ENCODE peak calls at places on chromosomes 11 and 22, in nine cellular contexts. Y is tibial nerve, V is heart left ventricle, L is right lobe of liver, H is esophagus squamous epithelium, X is NB4, G is A549, Q is endothelial cell of umbilical vein, W is IMR-90. A is an unnamed sample.

GRCh38 chr11:36427079-36427478 is 83.0 kb downstream of the TRAF6 start:
- DNase-seq in Y (no peak), V (no peak), L (no peak), H (no peak), X (no peak), G (no peak), Q (no peak), W (no peak), A (no peak)

GRCh38 chr11:106770489-106771100 is 247.7 kb downstream of the GUCY1A2 start:
- DNase-seq in Y (no peak), V (no peak), L (no peak), H (no peak), X (peak; percentile 4), G (no peak), Q (no peak), W (no peak), A (no peak)

GRCh38 chr11:1138053-1138452 is 19.7 kb upstream of the MUC5AC start:
- DNase-seq in Y (no peak), V (no peak), L (no peak), H (no peak), X (no peak), G (no peak), Q (no peak), W (peak; percentile 82), A (no peak)

GRCh38 chr11:101584651-101585050 is 844 bp upstream of the TRPC6 start:
- DNase-seq in Y (no peak), V (no peak), L (no peak), H (no peak), X (no peak), G (no peak), Q (no peak), W (no peak), A (no peak)

GRCh38 chr11:279040-279965 is 1.1 kb downstream of the NLRP6 start:
- DNase-seq in Y (peak; percentile 8), V (peak; percentile 16), L (peak; percentile 60), H (no peak), X (no peak), G (no peak), Q (no peak), W (no peak), A (no peak)

GRCh38 chr11:96205460-96205809 is 137.6 kb downstream of the MAML2 start:
- DNase-seq in Y (no peak), V (no peak), L (no peak), H (no peak), X (no peak), G (no peak), Q (no peak), W (no peak), A (no peak)

GRCh38 chr11:117933930-117934329 is 4.7 kb upstream of the TMPRSS13 start:
- DNase-seq in Y (no peak), V (no peak), L (no peak), H (no peak), X (peak; percentile 50), G (no peak), Q (no peak), W (no peak), A (no peak)

GRCh38 chr22:19783531-19784395 is 23.2 kb downstream of the TBX1 start:
- DNase-seq in Y (no peak), V (no peak), L (no peak), H (no peak), X (no peak), G (no peak), Q (no peak), W (no peak), A (no peak)

GRCh38 chr11:11961399-11962028 is 46.9 kb downstream of the DKK3 start:
- DNase-seq in Y (no peak), V (no peak), L (no peak), H (no peak), X (no peak), G (no peak), Q (no peak), W (no peak), A (no peak)

GRCh38 chr11:126253265-126253664 is 15.4 kb downstream of the SRPRA start:
- DNase-seq in Y (no peak), V (no peak), L (no peak), H (no peak), X (no peak), G (no peak), Q (no peak), W (no peak), A (no peak)

GRCh38 chr11:46389450-46390330 is 1.9 kb downstream of the CHRM4 start:
- DNase-seq in Y (no peak), V (peak; percentile 58), L (peak; percentile 80), H (no peak), X (peak; percentile 85), G (peak; percentile 92), Q (peak; percentile 77), W (peak; percentile 46), A (peak; percentile 75)
- TF ChIP-seq POLR2A in Y (no peak), V (no peak), L (no peak), H (no peak), X (no peak), G (no peak), Q (no peak), W (no peak), A (no peak)

DNA sequence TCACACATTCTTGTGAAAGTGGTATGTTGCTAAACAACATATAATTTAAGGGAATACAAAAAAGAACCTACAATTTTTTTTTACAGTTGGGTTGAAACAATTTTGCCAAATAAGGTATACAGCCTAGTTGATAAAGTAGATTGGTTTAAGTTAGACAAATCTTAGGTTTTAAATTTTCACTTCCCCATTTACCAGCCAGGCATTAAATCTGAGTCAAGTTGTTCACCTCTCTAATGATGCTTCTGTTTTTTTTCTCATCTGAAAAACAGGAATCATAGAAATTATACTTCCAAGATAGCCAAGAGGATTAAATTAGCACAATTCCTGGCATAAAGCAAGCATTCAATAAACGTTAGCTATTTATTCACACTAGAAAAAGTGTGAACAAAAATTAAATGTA is 45.2 kb downstream of the ZBTB44 start:
- DNase-seq in Y (no peak), V (no peak), L (no peak), H (no peak), X (no peak), G (no peak), Q (no peak), W (no peak), A (no peak)
- TF ChIP-seq POLR2A in Y (no peak), V (no peak), L (no peak), H (no peak), X (no peak), G (no peak), Q (no peak), W (no peak), A (no peak)

DNA sequence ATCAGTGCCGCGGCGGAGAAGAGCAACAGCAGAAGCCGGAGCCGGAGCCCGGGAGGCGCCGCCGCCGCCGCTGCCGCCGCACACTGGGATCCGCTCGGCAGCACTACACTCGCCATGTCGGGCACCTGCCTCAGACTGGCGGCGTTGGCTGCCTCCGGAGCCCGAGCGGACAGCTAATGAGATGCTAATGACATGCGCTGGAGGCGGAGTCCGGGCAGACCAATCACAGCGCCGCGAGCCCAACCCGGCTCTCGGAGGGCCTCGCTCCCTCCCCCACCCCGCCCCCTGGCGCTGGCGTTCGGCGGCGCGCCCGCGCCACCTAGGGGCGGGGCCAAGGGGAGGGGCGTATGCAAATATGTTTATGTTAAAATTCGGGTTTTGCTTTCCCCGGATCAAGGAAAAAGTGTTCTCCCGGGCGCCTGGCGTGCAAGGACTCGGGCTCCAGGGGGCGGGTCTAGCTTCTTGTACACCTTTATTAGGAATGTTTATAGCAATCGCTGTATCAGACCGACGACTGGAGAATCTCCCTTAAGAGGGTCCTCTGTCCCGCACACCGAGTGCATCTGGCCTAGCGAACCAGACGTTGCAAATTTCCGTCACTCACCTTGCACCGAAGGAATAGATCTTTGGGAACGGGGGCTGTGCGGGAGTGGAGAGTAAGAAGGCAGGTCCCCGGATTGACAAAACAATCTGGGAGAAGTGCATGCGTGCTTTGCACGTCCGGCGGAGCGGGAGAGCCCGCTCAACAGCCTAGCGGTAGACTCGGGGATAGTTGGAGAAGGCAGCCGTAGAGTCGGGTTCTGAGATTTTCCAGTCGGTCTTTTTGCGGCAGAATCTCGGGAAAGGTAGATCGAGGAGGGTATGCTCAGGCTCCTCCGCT is at the start of gene CADM1:
- DNase-seq in Y (peak; percentile 79), V (peak; percentile 93), L (peak; percentile 98), H (peak; percentile 38), X (no peak), G (peak; percentile 70), Q (peak; percentile 84), W (peak; percentile 95), A (peak; percentile 48)
- TF ChIP-seq POLR2A in Y (peak; percentile 96), V (peak; percentile 97), L (peak; percentile 98), H (peak; percentile 79), X (no peak), G (peak; percentile 93), Q (no peak), W (peak; percentile 97), A (no peak)

GRCh38 chr11:3810446-3810845 is 2.1 kb downstream of the PGAP2 start:
- DNase-seq in Y (no peak), V (no peak), L (no peak), H (no peak), X (no peak), G (no peak), Q (no peak), W (no peak), A (no peak)

GRCh38 chr11:3809624-3809928 is 1.2 kb downstream of the PGAP2 start:
- DNase-seq in Y (no peak), V (no peak), L (no peak), H (no peak), X (no peak), G (no peak), Q (no peak), W (no peak), A (no peak)

GRCh38 chr11:3810951-3811350 is 2.6 kb downstream of the PGAP2 start:
- DNase-seq in Y (no peak), V (peak; percentile 44), L (no peak), H (no peak), X (no peak), G (no peak), Q (no peak), W (peak; percentile 26), A (no peak)

GRCh38 chr11:3808846-3809623 is 675 bp downstream of the PGAP2 start:
- DNase-seq in Y (no peak), V (no peak), L (no peak), H (no peak), X (peak; percentile 80), G (peak; percentile 91), Q (peak; percentile 60), W (peak; percentile 41), A (peak; percentile 66)

DNA sequence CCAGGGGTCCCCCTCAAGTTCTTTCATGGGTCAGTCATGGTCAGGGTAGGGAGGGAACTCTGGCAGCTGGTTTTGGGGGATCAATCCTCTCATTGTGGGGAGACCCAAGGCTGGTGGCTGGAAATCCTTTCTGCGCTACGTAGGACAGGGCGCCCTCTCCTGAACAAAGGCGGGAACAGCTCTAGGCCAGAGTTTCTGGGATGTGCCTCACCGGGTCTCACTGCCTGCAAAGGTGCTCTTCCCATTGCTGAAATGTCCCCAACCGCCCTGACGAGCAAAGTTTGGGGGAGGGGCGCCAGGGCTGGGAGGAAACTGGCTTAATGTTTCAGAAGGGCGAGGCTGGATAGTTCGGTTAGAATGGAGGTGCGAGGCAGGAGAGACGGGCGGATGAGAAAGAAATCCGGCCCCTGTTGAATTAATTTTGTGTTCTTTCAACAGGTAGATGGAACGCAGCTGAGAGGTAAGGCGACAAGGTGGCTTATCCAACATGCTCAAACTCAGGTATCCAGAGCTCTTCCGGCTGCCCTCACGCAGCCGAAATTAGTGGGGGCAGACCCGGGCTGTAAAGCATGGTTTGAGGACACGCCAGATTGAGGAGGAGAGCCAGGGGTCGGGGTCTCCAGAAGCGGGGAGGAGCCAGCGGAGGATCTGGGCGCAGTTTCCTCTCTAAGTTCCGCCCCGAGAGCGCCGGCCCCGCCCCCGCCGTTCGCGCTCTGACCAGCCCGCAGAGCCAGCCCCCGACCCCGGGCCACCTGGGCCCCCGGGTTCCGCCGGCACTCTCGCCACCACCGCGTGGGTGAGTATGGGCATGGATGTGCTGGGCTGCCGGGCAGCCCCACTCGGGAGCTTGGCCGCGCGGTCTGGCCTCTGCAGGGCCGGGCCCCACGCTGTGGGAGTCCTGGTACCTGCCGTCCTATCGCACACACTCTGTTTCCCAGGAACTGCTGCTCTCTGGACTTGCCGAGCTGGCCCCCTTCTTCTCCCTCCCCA is at the start of gene PGAP2:
- DNase-seq in Y (peak; percentile 39), V (peak; percentile 60), L (peak; percentile 80), H (no peak), X (peak; percentile 78), G (peak; percentile 93), Q (peak; percentile 57), W (peak; percentile 35), A (peak; percentile 62)
- TF ChIP-seq POLR2A in Y (no peak), V (no peak), L (no peak), H (no peak), X (peak; percentile 45), G (peak; percentile 16), Q (no peak), W (no peak), A (no peak)